ENCODE peak calls at places on chromosomes 13 and 19, in six cellular contexts. D is GM10248; H is stimulated activated CD4-positive, alpha-beta T cell treated with anti-CD3 and anti-CD28 coated beads, Interleukin-1b, Interleukin-23, amount 100 ng/mL, for 1 hour; T is NCI-H446 treated with DMSO at 0.1 percent for 48 hours; X is GM03348; L is stimulated activated CD8-positive, alpha-beta memory T cell treated with anti-CD3 and anti-CD28 coated beads, Interleukin-4, amount 100 ng/mL, for 1 hour. W is an unnamed sample.

GRCh38 chr19:43798026-43798545 is 4.2 kb downstream of the LYPD5 start:
- DNase-seq in X (no peak), H (no peak), L (no peak), T (no peak), D (no peak), W (no peak)

GRCh38 chr13:78326608-78327007 is 276.7 kb downstream of the POU4F1 start:
- DNase-seq in T (peak), L (no peak), X (no peak), H (no peak), D (no peak), W (no peak)

GRCh38 chr13:106819413-106820180 is 251.7 kb upstream of the ARGLU1 start:
- DNase-seq in X (no peak), T (no peak), H (no peak), D (no peak), L (no peak), W (no peak)

GRCh38 chr13:111115841-111116500 is 861 bp downstream of the ARHGEF7 start:
- DNase-seq in D (no peak), H (no peak), T (no peak), L (no peak), X (peak), W (peak)

GRCh38 chr19:15812059-15812722 is 3.3 kb downstream of the OR10H1 start:
- DNase-seq in X (no peak), T (no peak), D (no peak), H (no peak), L (no peak), W (no peak)

GRCh38 chr13:80173224-80173623 is 167.7 kb downstream of the SPRY2 start:
- DNase-seq in X (no peak), D (no peak), L (no peak), T (no peak), H (no peak), W (no peak)

GRCh38 chr13:74450976-74451375 is 316.8 kb upstream of the KLF12 start:
- DNase-seq in H (no peak), T (no peak), L (no peak), X (peak), D (no peak), W (no peak)

GRCh38 chr19:51788936-51789795 is 5.8 kb upstream of the FPR3 start:
- DNase-seq in L (no peak), T (no peak), H (no peak), D (no peak), X (peak), W (no peak)

GRCh38 chr13:27988520-27988919 is at the start of gene URAD:
- DNase-seq in T (no peak), D (no peak), L (no peak), X (no peak), H (no peak), W (no peak)

GRCh38 chr19:13833330-13834265 is 38.4 kb downstream of the ZSWIM4 start:
- DNase-seq in X (peak), T (peak), H (peak), L (peak), D (peak), W (peak)

GRCh38 chr19:12721656-12722565 is 1.8 kb downstream of the TNPO2 start:
- DNase-seq in T (peak), D (peak), H (no peak), X (peak), L (no peak), W (peak)

GRCh38 chr13:100130092-100130491 is 41.2 kb downstream of the PCCA start:
- DNase-seq in T (peak), H (no peak), L (no peak), X (peak), D (no peak), W (peak)

GRCh38 chr19:6588508-6589345 is 2.2 kb downstream of the CD70 start:
- DNase-seq in T (no peak), L (no peak), D (no peak), H (no peak), X (no peak), W (no peak)

GRCh38 chr19:9709305-9709704 is 34.4 kb upstream of the ZNF562 start:
- DNase-seq in H (no peak), D (no peak), T (no peak), X (no peak), L (no peak), W (no peak)

GRCh38 chr19:52270266-52270885 is 989 bp downstream of the ZNF766 start:
- DNase-seq in D (peak), L (no peak), X (peak), T (no peak), H (no peak), W (no peak)

W was measured in heart right ventricle.